ENCODE peak calls at places on chromosomes 3 and 15, in seven cellular contexts. A, P, I, K, Z, W and O are unnamed samples.
A peak's percentile ranks its signal among the peaks of the same experiment; 100 is the strongest.

GRCh38 chr3:26484140-26484539 is 138.4 kb upstream of the LRRC3B start:
- DNase-seq in W (no peak), Z (peak; percentile 15), K (no peak), P (no peak), I (peak; percentile 20), A (no peak), O (no peak)

GRCh38 chr15:98751767-98752166 is 103.4 kb downstream of the IGF1R start:
- DNase-seq in A (no peak), W (no peak), Z (no peak), K (no peak), P (no peak), I (no peak), O (no peak)

GRCh38 chr15:31260646-31261265 is 65.9 kb upstream of the KLF13 start:
- DNase-seq in Z (no peak), I (no peak), P (peak; percentile 6), A (no peak), K (no peak), W (peak; percentile 7), O (no peak)

GRCh38 chr15:42163947-42164550 is 7.6 kb upstream of the PLA2G4F start:
- DNase-seq in K (no peak), W (no peak), I (no peak), P (no peak), Z (no peak), A (no peak), O (no peak)

GRCh38 chr3:31432897-31433678 is 99.6 kb upstream of the STT3B start:
- DNase-seq in I (no peak), P (no peak), K (no peak), W (no peak), A (no peak), Z (no peak), O (no peak)

GRCh38 chr3:178223876-178224275 is 312.4 kb upstream of the KCNMB2 start:
- DNase-seq in K (no peak), P (no peak), A (peak; percentile 41), Z (no peak), W (no peak), I (no peak), O (no peak)

GRCh38 chr3:182905623-182906022 is 74.7 kb downstream of the DCUN1D1 start:
- DNase-seq in P (no peak), Z (no peak), A (no peak), W (no peak), I (no peak), K (no peak), O (peak; percentile 18)

GRCh38 chr3:135141092-135141491 is 346.0 kb downstream of the EPHB1 start:
- DNase-seq in P (no peak), Z (no peak), K (no peak), W (no peak), I (no peak), A (no peak), O (no peak)

GRCh38 chr3:13403213-13403817 is 16.8 kb downstream of the NUP210 start:
- DNase-seq in P (no peak), W (no peak), I (no peak), Z (no peak), A (no peak), K (no peak), O (no peak)

GRCh38 chr3:61725851-61726333 is 164.5 kb downstream of the PTPRG start:
- DNase-seq in P (no peak), K (no peak), Z (no peak), I (no peak), A (peak; percentile 84), W (no peak), O (no peak)

GRCh38 chr3:144148356-144148755 is 176.7 kb downstream of the DIPK2A start:
- DNase-seq in I (no peak), Z (no peak), A (no peak), K (no peak), P (no peak), W (no peak), O (no peak)

GRCh38 chr3:115785782-115786181 is 162.5 kb downstream of the GAP43 start:
- DNase-seq in A (no peak), K (no peak), P (no peak), Z (no peak), W (no peak), I (no peak), O (no peak)

GRCh38 chr15:32851619-32852416 is 134.0 kb downstream of the GREM1 start:
- DNase-seq in I (no peak), K (no peak), A (peak; percentile 96), Z (peak; percentile 33), P (no peak), W (no peak), O (no peak)

DNA sequence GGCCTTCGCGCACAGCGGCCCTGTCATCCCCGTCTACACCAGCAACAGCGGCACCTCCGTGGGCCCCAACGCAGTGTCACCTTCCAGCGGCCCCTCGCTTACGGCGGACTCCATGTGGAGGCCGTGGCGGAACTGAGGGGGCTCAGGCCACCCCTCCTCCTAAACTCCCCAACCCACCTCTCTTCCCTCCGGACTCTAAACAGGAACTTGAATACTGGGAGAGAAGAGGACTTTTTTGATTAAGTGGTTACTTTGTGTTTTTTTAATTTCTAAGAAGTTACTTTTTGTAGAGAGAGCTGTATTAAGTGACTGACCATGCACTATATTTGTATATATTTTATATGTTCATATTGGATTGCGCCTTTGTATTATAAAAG is 2.1 kb downstream of the HES1 start:
- DNase-seq in I (no peak), A (no peak), P (peak; percentile 27), W (no peak), Z (peak; percentile 37), K (no peak), O (no peak)
- TF ChIP-seq POLR2A in I (no peak), A (no peak), P (no peak), W (no peak), Z (no peak), K (no peak), O (no peak)

GRCh38 chr15:67358812-67359211 is 104.2 kb downstream of the IQCH start:
- DNase-seq in I (no peak), K (no peak), A (no peak), W (no peak), Z (no peak), P (no peak), O (no peak)
- TF ChIP-seq POLR2A in I (no peak), K (no peak), A (no peak), W (no peak), Z (no peak), P (no peak), O (no peak)

DNA sequence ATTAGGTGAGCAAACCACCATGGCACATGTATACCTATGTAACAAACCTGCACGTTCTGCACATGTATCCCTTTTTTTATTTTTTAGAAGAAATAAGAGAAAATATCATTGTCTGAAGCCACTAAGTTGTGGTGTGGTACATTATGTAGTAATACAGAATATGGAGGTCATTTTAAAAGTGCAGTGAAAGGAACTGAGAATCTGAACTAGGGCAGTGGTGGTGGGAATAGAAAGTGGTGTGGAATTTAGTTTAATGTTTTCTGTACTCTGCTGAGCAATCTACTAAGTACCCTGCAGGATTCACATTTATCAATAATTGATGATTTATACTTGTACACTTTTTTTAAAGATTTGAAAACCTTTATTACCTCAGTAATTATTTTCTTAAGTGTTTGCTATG is 283.5 kb downstream of the CHL1 start:
- DNase-seq in A (no peak), W (no peak), P (no peak), I (no peak), K (no peak), Z (no peak), O (no peak)
- TF ChIP-seq POLR2A in A (no peak), W (no peak), P (no peak), I (no peak), K (no peak), Z (no peak), O (no peak)

GRCh38 chr15:70702584-70702983 is 60.8 kb downstream of the UACA start:
- DNase-seq in K (no peak), Z (no peak), A (no peak), P (no peak), I (no peak), W (no peak), O (no peak)

GRCh38 chr15:70704166-70704565 is 59.2 kb downstream of the UACA start:
- DNase-seq in A (no peak), P (no peak), K (no peak), W (no peak), I (no peak), Z (no peak), O (no peak)

GRCh38 chr15:70703483-70703882 is 59.9 kb downstream of the UACA start:
- DNase-seq in I (no peak), A (no peak), W (no peak), P (no peak), Z (peak; percentile 36), K (no peak), O (no peak)

GRCh38 chr15:70703066-70703465 is 60.3 kb downstream of the UACA start:
- DNase-seq in A (no peak), W (no peak), K (no peak), Z (no peak), P (no peak), I (no peak), O (no peak)

DNA sequence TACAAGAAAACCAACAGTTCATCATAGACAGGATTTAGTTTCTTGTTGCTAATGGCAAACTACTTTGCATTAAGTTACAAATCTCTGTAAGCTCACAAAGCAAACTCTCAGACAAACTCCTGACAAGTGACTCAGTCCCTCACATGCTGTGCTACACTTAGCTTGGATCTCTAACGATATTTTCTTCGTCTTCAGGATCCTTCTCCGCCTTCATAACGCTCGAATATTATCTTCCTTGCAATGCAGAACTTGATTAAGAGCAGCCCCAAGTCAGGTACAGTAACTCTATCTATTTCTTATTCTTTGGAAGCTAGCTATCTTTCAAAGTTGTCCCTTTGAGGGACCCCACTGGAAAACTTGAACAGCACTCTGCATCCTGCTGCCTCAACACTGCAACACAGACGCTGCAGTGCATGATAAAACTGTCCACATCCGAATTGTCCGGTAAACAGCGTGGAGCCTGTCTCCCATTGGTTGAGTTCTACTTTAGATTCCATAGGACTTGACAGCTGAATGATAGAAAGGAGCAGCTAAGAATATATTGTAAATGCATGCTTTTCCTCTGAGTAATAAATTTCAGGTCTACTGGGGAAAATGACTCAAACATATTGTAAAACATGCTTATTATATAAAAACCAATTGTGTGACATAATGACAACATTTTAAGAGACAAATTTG is 61.3 kb downstream of the UACA start:
- DNase-seq in A (peak; percentile 76), W (no peak), K (no peak), Z (peak; percentile 50), I (no peak), P (no peak), O (no peak)
- TF ChIP-seq POLR2A in A (no peak), W (no peak), K (no peak), Z (no peak), I (no peak), P (no peak), O (no peak)

GRCh38 chr3:55749036-55749435 is 261.9 kb upstream of the WNT5A start:
- DNase-seq in A (no peak), K (peak; percentile 55), I (no peak), W (no peak), Z (no peak), P (no peak), O (no peak)

GRCh38 chr3:55752911-55753310 is 265.8 kb upstream of the WNT5A start:
- DNase-seq in K (peak; percentile 70), P (no peak), A (no peak), W (no peak), Z (no peak), I (no peak), O (no peak)

GRCh38 chr3:55746808-55747413 is 259.8 kb upstream of the WNT5A start:
- DNase-seq in I (peak; percentile 7), A (peak; percentile 17), W (no peak), Z (no peak), K (no peak), P (no peak), O (no peak)

GRCh38 chr3:55750525-55750924 is 263.4 kb upstream of the WNT5A start:
- DNase-seq in P (no peak), I (no peak), K (peak; percentile 62), Z (peak; percentile 1), A (peak; percentile 87), W (no peak), O (no peak)

GRCh38 chr3:55751730-55752129 is 264.6 kb upstream of the WNT5A start:
- DNase-seq in I (no peak), A (peak; percentile 4), K (no peak), W (no peak), P (no peak), Z (no peak), O (no peak)
- TF ChIP-seq POLR2A in I (no peak), A (no peak), K (no peak), W (no peak), P (no peak), Z (no peak), O (no peak)